ENCODE peak calls at places on chromosomes 16 and 17, in five cellular contexts. One of them, this sample, is unnamed.

GRCh38 chr17:31008374-31009035 is 37.7 kb downstream of the RNF135 start:
- DNase-seq in ovary: peak; percentile 56
- DNase-seq in foreskin fibroblast: peak; percentile 52
- DNase-seq in right atrium auricular region: peak; percentile 62
- DNase-seq in cardiac muscle cell: peak; percentile 79
- DNase-seq in this sample: no peak

GRCh38 chr17:79558573-79558900 is 52.3 kb downstream of the RBFOX3 start:
- DNase-seq in ovary: no peak
- DNase-seq in foreskin fibroblast: no peak
- DNase-seq in right atrium auricular region: no peak
- DNase-seq in cardiac muscle cell: no peak
- DNase-seq in this sample: no peak

GRCh38 chr17:41340934-41341861 is 9.4 kb downstream of the KRT33A start:
- DNase-seq in ovary: no peak
- DNase-seq in foreskin fibroblast: no peak
- DNase-seq in right atrium auricular region: no peak
- DNase-seq in cardiac muscle cell: no peak
- DNase-seq in this sample: no peak

GRCh38 chr17:40914456-40914855 is 23.0 kb downstream of the KRT23 start:
- DNase-seq in ovary: no peak
- DNase-seq in foreskin fibroblast: no peak
- DNase-seq in right atrium auricular region: no peak
- DNase-seq in cardiac muscle cell: no peak
- DNase-seq in this sample: no peak

GRCh38 chr16:85879975-85880831 is 18.8 kb upstream of the IRF8 start:
- DNase-seq in ovary: no peak
- DNase-seq in foreskin fibroblast: peak; percentile 8
- DNase-seq in right atrium auricular region: no peak
- DNase-seq in cardiac muscle cell: no peak
- DNase-seq in this sample: no peak

GRCh38 chr17:6427284-6427781 is 7.6 kb downstream of the AIPL1 start:
- DNase-seq in ovary: no peak
- DNase-seq in foreskin fibroblast: no peak
- DNase-seq in right atrium auricular region: no peak
- DNase-seq in cardiac muscle cell: peak; percentile 41
- DNase-seq in this sample: no peak

GRCh38 chr17:21289902-21290571 is 5.5 kb downstream of the MAP2K3 start:
- DNase-seq in ovary: peak; percentile 24
- DNase-seq in foreskin fibroblast: no peak
- DNase-seq in right atrium auricular region: no peak
- DNase-seq in cardiac muscle cell: peak; percentile 20
- DNase-seq in this sample: no peak

GRCh38 chr16:50695017-50696000 is 1.9 kb downstream of the NOD2 start:
- DNase-seq in ovary: no peak
- DNase-seq in foreskin fibroblast: no peak
- DNase-seq in right atrium auricular region: no peak
- DNase-seq in cardiac muscle cell: no peak
- DNase-seq in this sample: no peak

GRCh38 chr17:35726609-35727460 is 4.6 kb upstream of the RASL10B start:
- DNase-seq in ovary: peak; percentile 65
- DNase-seq in foreskin fibroblast: peak; percentile 94
- DNase-seq in right atrium auricular region: no peak
- DNase-seq in cardiac muscle cell: peak; percentile 95
- DNase-seq in this sample: no peak

GRCh38 chr17:8518346-8518745 is 82.7 kb downstream of the NDEL1 start:
- DNase-seq in ovary: no peak
- DNase-seq in foreskin fibroblast: no peak
- DNase-seq in right atrium auricular region: no peak
- DNase-seq in cardiac muscle cell: no peak
- DNase-seq in this sample: no peak

GRCh38 chr17:13671771-13672170 is 70.0 kb upstream of the HS3ST3A1 start:
- DNase-seq in ovary: no peak
- DNase-seq in foreskin fibroblast: no peak
- DNase-seq in right atrium auricular region: no peak
- DNase-seq in cardiac muscle cell: peak; percentile 8
- DNase-seq in this sample: no peak

GRCh38 chr16:72092832-72093447 is 480 bp downstream of the TXNL4B start:
- DNase-seq in ovary: no peak
- DNase-seq in foreskin fibroblast: peak; percentile 27
- DNase-seq in right atrium auricular region: no peak
- DNase-seq in cardiac muscle cell: peak; percentile 81
- DNase-seq in this sample: no peak

GRCh38 chr16:11757671-11758545 is 15.3 kb upstream of the TXNDC11 start:
- DNase-seq in ovary: no peak
- DNase-seq in foreskin fibroblast: no peak
- DNase-seq in right atrium auricular region: no peak
- DNase-seq in cardiac muscle cell: peak; percentile 77
- DNase-seq in this sample: peak; percentile 96

GRCh38 chr16:31577411-31577810 is 49.7 kb downstream of the AHSP start:
- DNase-seq in ovary: no peak
- DNase-seq in foreskin fibroblast: no peak
- DNase-seq in right atrium auricular region: no peak
- DNase-seq in cardiac muscle cell: no peak
- DNase-seq in this sample: no peak

DNA sequence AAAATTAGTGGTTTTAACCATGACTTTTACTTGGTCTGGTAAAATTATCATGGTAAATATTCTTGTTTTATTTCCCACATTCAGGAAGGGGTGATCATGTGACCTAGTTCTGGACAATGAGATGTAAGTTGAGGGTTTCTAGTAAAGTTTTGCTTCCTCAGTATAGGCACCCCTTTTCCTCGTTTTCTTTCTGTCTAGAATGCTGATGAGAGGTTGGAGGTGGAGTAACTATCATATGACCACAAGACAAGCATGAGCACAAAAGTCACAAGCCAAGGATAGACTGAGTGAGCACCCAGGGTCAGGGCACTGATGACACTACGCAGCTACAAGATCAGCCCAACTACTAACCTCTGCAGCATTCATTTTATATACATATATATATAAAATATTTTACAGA is 53.9 kb downstream of the MYO1D start:
- DNase-seq in ovary: no peak
- DNase-seq in foreskin fibroblast: no peak
- DNase-seq in right atrium auricular region: no peak
- DNase-seq in cardiac muscle cell: peak; percentile 18
- DNase-seq in this sample: no peak
- H3K4me3 ChIP-seq in ovary: peak overlapping the region; percentile 27
- H3K4me3 ChIP-seq in foreskin fibroblast: no peak overlapping the region
- H3K4me3 ChIP-seq in right atrium auricular region: peak overlapping the region; percentile 54
- H3K4me3 ChIP-seq in cardiac muscle cell: peak overlapping the region; percentile 16
- H3K4me3 ChIP-seq in this sample: no peak overlapping the region

DNA sequence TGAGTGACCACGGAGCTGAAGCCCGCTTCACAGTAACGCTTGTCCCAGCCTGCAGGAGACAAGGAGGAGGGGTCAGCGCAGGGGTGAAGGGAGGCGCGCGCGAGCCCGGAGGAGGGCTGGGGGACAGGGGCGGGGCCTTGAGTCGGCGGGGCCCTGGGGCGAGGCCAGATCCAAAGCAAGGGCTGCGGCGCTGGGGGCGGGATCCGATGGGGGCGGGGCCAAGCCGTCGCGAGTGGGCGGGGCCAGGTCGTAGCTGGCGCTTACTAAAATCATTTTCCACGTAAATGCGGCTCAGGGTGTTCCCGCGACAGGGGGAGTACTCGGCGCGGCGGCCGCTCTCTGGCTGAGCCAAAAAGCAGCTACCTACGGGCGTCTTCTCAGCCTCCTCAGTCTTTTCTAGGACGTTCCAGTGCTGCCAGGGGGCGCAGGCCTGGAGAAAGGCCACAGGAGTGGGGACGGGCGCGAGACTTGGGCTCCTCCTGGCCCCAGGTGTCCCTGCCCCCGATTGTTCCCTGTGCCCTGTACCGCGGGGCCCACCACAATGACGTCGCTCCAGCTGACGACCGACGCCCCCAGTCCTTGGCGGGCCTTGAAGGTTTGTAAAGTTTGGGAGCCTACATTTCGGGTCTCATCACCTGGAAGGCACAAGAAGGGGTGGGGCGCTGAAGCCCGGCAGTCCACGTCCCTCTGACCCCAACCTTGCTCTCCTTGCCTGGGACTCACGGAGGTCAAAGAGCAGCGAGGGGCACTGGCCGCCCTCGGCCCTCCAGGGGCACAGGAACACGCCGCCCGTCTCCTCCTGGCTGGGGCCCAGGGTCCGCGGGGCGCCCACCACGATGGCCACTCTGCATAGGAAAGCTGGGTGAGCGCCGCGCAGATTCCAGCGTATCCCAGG is 3.9 kb downstream of the ITGA2B start:
- DNase-seq in ovary: peak; percentile 91
- DNase-seq in foreskin fibroblast: peak; percentile 49
- DNase-seq in right atrium auricular region: peak; percentile 75
- DNase-seq in cardiac muscle cell: peak; percentile 82
- DNase-seq in this sample: peak; percentile 3
- TF ChIP-seq CTCF in ovary: no peak
- TF ChIP-seq CTCF in foreskin fibroblast: no peak
- TF ChIP-seq CTCF in right atrium auricular region: no peak
- TF ChIP-seq CTCF in cardiac muscle cell: peak; percentile 25
- TF ChIP-seq CTCF in this sample: no peak

DNA sequence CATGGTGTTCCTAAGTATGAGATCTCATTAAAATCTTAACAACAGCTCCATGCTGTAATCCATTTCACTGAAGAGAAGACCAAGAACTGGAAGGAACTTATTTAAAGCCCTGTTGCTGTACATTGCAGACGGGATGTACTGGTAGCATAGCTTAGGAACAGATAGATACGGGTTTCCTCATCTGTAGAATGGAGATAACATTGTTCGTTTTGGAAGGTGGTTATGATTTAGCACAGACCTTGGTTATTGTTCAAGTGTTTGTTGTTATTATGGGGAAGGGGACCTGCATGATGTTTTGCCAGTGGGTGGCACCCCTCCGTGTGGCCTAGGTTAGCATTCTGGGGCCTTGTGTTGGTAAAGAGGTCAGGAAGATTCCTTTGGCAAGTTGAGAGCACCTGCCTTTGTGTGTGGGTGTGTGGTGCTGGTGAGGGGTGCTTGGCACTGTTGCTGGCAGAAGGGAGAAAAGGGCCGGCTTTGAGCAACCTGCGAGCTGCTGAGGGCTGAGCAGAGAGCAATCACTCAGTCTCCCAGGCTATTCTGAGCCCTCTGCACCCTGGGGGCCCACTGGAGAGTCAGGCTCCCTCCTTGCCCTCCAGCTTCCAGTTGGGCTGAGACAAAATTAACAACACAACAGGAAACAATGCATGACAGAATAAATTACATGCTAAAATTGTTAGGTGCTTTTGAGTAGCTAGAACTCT is 2.3 kb downstream of the TAOK2 start:
- DNase-seq in ovary: no peak
- DNase-seq in foreskin fibroblast: no peak
- DNase-seq in right atrium auricular region: no peak
- DNase-seq in cardiac muscle cell: peak; percentile 34
- DNase-seq in this sample: no peak
- H3K4me3 ChIP-seq in ovary: peak overlapping the region; percentile 4
- H3K4me3 ChIP-seq in foreskin fibroblast: peak overlapping the region; percentile 85
- H3K4me3 ChIP-seq in right atrium auricular region: peak overlapping the region; percentile 96
- H3K4me3 ChIP-seq in cardiac muscle cell: no peak overlapping the region
- H3K4me3 ChIP-seq in this sample: peak overlapping the region; percentile 97

GRCh38 chr17:7436556-7437368 is 1.5 kb downstream of the TMEM102 start:
- DNase-seq in ovary: peak; percentile 72
- DNase-seq in foreskin fibroblast: peak; percentile 86
- DNase-seq in right atrium auricular region: peak; percentile 69
- DNase-seq in cardiac muscle cell: peak; percentile 80
- DNase-seq in this sample: peak; percentile 41
- TF ChIP-seq CTCF in ovary: peak; percentile 88
- TF ChIP-seq CTCF in foreskin fibroblast: peak; percentile 58
- TF ChIP-seq CTCF in right atrium auricular region: peak; percentile 81
- TF ChIP-seq CTCF in cardiac muscle cell: peak; percentile 79
- TF ChIP-seq CTCF in this sample: peak; percentile 81

GRCh38 chr17:44749076-44750020 is 9.4 kb upstream of the ADAM11 start:
- DNase-seq in ovary: peak; percentile 47
- DNase-seq in foreskin fibroblast: no peak
- DNase-seq in right atrium auricular region: no peak
- DNase-seq in cardiac muscle cell: no peak
- DNase-seq in this sample: no peak
- H3K4me3 ChIP-seq in ovary: peak overlapping the region; percentile 23
- H3K4me3 ChIP-seq in foreskin fibroblast: no peak overlapping the region
- H3K4me3 ChIP-seq in right atrium auricular region: peak overlapping the region; percentile 35
- H3K4me3 ChIP-seq in cardiac muscle cell: no peak overlapping the region
- H3K4me3 ChIP-seq in this sample: no peak overlapping the region

This sample was measured in LNCaP clone FGC.